ENCODE peak calls at places on chromosomes 12 and 14, in nine cellular contexts. One of them, this sample, is unnamed.

GRCh38 chr14:28867571-28867970 is 101.0 kb downstream of the FOXG1 start:
- DNase-seq in GM12892: no peak
- DNase-seq in astrocyte: peak
- DNase-seq in anterior cingulate cortex: no peak
- DNase-seq in activated CD4-positive, CD25-positive, alpha-beta regulatory T cell: no peak
- DNase-seq in hypothalamus: no peak
- DNase-seq in HuH-7.5: no peak
- DNase-seq in T follicular helper cell: no peak
- DNase-seq in GOT3: no peak
- DNase-seq in this sample: no peak

GRCh38 chr12:101891462-101891971 is 14.1 kb downstream of the DRAM1 start:
- DNase-seq in activated CD4-positive, CD25-positive, alpha-beta regulatory T cell: no peak
- DNase-seq in HuH-7.5: peak
- DNase-seq in anterior cingulate cortex: no peak
- DNase-seq in GOT3: no peak
- DNase-seq in T follicular helper cell: no peak
- DNase-seq in hypothalamus: no peak
- DNase-seq in GM12892: no peak
- DNase-seq in astrocyte: peak
- DNase-seq in this sample: no peak

GRCh38 chr14:93999573-93999972 is 2.5 kb downstream of the CCDC197 start:
- DNase-seq in hypothalamus: no peak
- DNase-seq in anterior cingulate cortex: no peak
- DNase-seq in astrocyte: no peak
- DNase-seq in activated CD4-positive, CD25-positive, alpha-beta regulatory T cell: no peak
- DNase-seq in GOT3: no peak
- DNase-seq in T follicular helper cell: no peak
- DNase-seq in GM12892: no peak
- DNase-seq in HuH-7.5: no peak
- DNase-seq in this sample: no peak

GRCh38 chr12:96489392-96490056 is at the start of gene CFAP54:
- DNase-seq in HuH-7.5: peak
- DNase-seq in T follicular helper cell: peak
- DNase-seq in hypothalamus: peak
- DNase-seq in anterior cingulate cortex: peak
- DNase-seq in astrocyte: peak
- DNase-seq in GM12892: peak
- DNase-seq in GOT3: peak
- DNase-seq in activated CD4-positive, CD25-positive, alpha-beta regulatory T cell: peak
- DNase-seq in this sample: peak

GRCh38 chr12:69064734-69065413 is 131.9 kb upstream of the CPM start:
- DNase-seq in activated CD4-positive, CD25-positive, alpha-beta regulatory T cell: no peak
- DNase-seq in anterior cingulate cortex: no peak
- DNase-seq in GM12892: no peak
- DNase-seq in T follicular helper cell: no peak
- DNase-seq in hypothalamus: no peak
- DNase-seq in astrocyte: no peak
- DNase-seq in GOT3: no peak
- DNase-seq in HuH-7.5: no peak
- DNase-seq in this sample: no peak

GRCh38 chr14:61524211-61524806 is 171.0 kb upstream of the HIF1A start:
- DNase-seq in activated CD4-positive, CD25-positive, alpha-beta regulatory T cell: no peak
- DNase-seq in GOT3: no peak
- DNase-seq in hypothalamus: no peak
- DNase-seq in HuH-7.5: no peak
- DNase-seq in GM12892: no peak
- DNase-seq in astrocyte: peak
- DNase-seq in anterior cingulate cortex: no peak
- DNase-seq in T follicular helper cell: no peak
- DNase-seq in this sample: no peak

GRCh38 chr14:36975834-36976233 is 196.6 kb downstream of the SLC25A21 start:
- DNase-seq in anterior cingulate cortex: no peak
- DNase-seq in T follicular helper cell: no peak
- DNase-seq in hypothalamus: no peak
- DNase-seq in GOT3: no peak
- DNase-seq in GM12892: no peak
- DNase-seq in astrocyte: no peak
- DNase-seq in activated CD4-positive, CD25-positive, alpha-beta regulatory T cell: no peak
- DNase-seq in HuH-7.5: no peak
- DNase-seq in this sample: no peak

GRCh38 chr12:15982471-15982870 is 71.3 kb downstream of the DERA start:
- DNase-seq in HuH-7.5: no peak
- DNase-seq in activated CD4-positive, CD25-positive, alpha-beta regulatory T cell: no peak
- DNase-seq in GM12892: no peak
- DNase-seq in anterior cingulate cortex: no peak
- DNase-seq in T follicular helper cell: no peak
- DNase-seq in GOT3: no peak
- DNase-seq in astrocyte: peak
- DNase-seq in hypothalamus: no peak
- DNase-seq in this sample: no peak

GRCh38 chr12:103273645-103274044 is 222.1 kb downstream of the C12orf42 start:
- DNase-seq in astrocyte: no peak
- DNase-seq in T follicular helper cell: no peak
- DNase-seq in HuH-7.5: no peak
- DNase-seq in hypothalamus: no peak
- DNase-seq in GM12892: no peak
- DNase-seq in GOT3: no peak
- DNase-seq in activated CD4-positive, CD25-positive, alpha-beta regulatory T cell: no peak
- DNase-seq in anterior cingulate cortex: no peak
- DNase-seq in this sample: no peak

GRCh38 chr14:64663174-64663573 is 41.0 kb upstream of the PLEKHG3 start:
- DNase-seq in astrocyte: peak
- DNase-seq in anterior cingulate cortex: no peak
- DNase-seq in GM12892: no peak
- DNase-seq in hypothalamus: no peak
- DNase-seq in GOT3: no peak
- DNase-seq in T follicular helper cell: no peak
- DNase-seq in activated CD4-positive, CD25-positive, alpha-beta regulatory T cell: no peak
- DNase-seq in HuH-7.5: no peak
- DNase-seq in this sample: no peak

GRCh38 chr14:88590173-88590572 is 27.3 kb downstream of the ZC3H14 start:
- DNase-seq in anterior cingulate cortex: no peak
- DNase-seq in astrocyte: no peak
- DNase-seq in hypothalamus: no peak
- DNase-seq in T follicular helper cell: no peak
- DNase-seq in GOT3: no peak
- DNase-seq in HuH-7.5: no peak
- DNase-seq in GM12892: no peak
- DNase-seq in activated CD4-positive, CD25-positive, alpha-beta regulatory T cell: no peak
- DNase-seq in this sample: no peak

GRCh38 chr12:115354007-115354452 is 670.1 kb upstream of the TBX3 start:
- DNase-seq in activated CD4-positive, CD25-positive, alpha-beta regulatory T cell: no peak
- DNase-seq in GOT3: peak
- DNase-seq in GM12892: no peak
- DNase-seq in hypothalamus: no peak
- DNase-seq in HuH-7.5: no peak
- DNase-seq in astrocyte: peak
- DNase-seq in anterior cingulate cortex: no peak
- DNase-seq in T follicular helper cell: no peak
- DNase-seq in this sample: no peak

GRCh38 chr12:48907243-48907642 is 18.0 kb downstream of the FKBP11 start:
- DNase-seq in GM12892: no peak
- DNase-seq in HuH-7.5: no peak
- DNase-seq in astrocyte: no peak
- DNase-seq in anterior cingulate cortex: no peak
- DNase-seq in hypothalamus: no peak
- DNase-seq in activated CD4-positive, CD25-positive, alpha-beta regulatory T cell: no peak
- DNase-seq in GOT3: no peak
- DNase-seq in T follicular helper cell: no peak
- DNase-seq in this sample: no peak

GRCh38 chr14:61462566-61463195 is 141.3 kb downstream of the PRKCH start:
- DNase-seq in GM12892: no peak
- DNase-seq in HuH-7.5: no peak
- DNase-seq in activated CD4-positive, CD25-positive, alpha-beta regulatory T cell: no peak
- DNase-seq in T follicular helper cell: no peak
- DNase-seq in GOT3: no peak
- DNase-seq in anterior cingulate cortex: no peak
- DNase-seq in hypothalamus: no peak
- DNase-seq in astrocyte: peak
- DNase-seq in this sample: no peak

GRCh38 chr14:70808023-70808401 is 1.3 kb downstream of the MAP3K9 start:
- DNase-seq in HuH-7.5: peak
- DNase-seq in astrocyte: no peak
- DNase-seq in activated CD4-positive, CD25-positive, alpha-beta regulatory T cell: peak
- DNase-seq in T follicular helper cell: peak
- DNase-seq in GM12892: peak
- DNase-seq in anterior cingulate cortex: no peak
- DNase-seq in GOT3: no peak
- DNase-seq in hypothalamus: no peak
- DNase-seq in this sample: no peak

GRCh38 chr12:93785262-93786010 is 108.3 kb downstream of the CRADD start:
- DNase-seq in GOT3: no peak
- DNase-seq in activated CD4-positive, CD25-positive, alpha-beta regulatory T cell: no peak
- DNase-seq in astrocyte: peak
- DNase-seq in hypothalamus: no peak
- DNase-seq in GM12892: no peak
- DNase-seq in HuH-7.5: no peak
- DNase-seq in anterior cingulate cortex: no peak
- DNase-seq in T follicular helper cell: no peak
- DNase-seq in this sample: no peak

GRCh38 chr12:78167510-78167909 is 336.8 kb downstream of the NAV3 start:
- DNase-seq in GOT3: no peak
- DNase-seq in T follicular helper cell: no peak
- DNase-seq in HuH-7.5: no peak
- DNase-seq in hypothalamus: no peak
- DNase-seq in astrocyte: no peak
- DNase-seq in activated CD4-positive, CD25-positive, alpha-beta regulatory T cell: no peak
- DNase-seq in GM12892: no peak
- DNase-seq in anterior cingulate cortex: no peak
- DNase-seq in this sample: no peak

GRCh38 chr12:106345739-106346138 is 11.8 kb upstream of the POLR3B start:
- DNase-seq in anterior cingulate cortex: no peak
- DNase-seq in astrocyte: peak
- DNase-seq in T follicular helper cell: no peak
- DNase-seq in GOT3: no peak
- DNase-seq in hypothalamus: no peak
- DNase-seq in activated CD4-positive, CD25-positive, alpha-beta regulatory T cell: no peak
- DNase-seq in GM12892: no peak
- DNase-seq in HuH-7.5: peak
- DNase-seq in this sample: no peak

GRCh38 chr14:37585101-37585479 is 10.0 kb downstream of the FOXA1 start:
- DNase-seq in T follicular helper cell: no peak
- DNase-seq in astrocyte: no peak
- DNase-seq in HuH-7.5: no peak
- DNase-seq in GOT3: no peak
- DNase-seq in activated CD4-positive, CD25-positive, alpha-beta regulatory T cell: no peak
- DNase-seq in hypothalamus: no peak
- DNase-seq in GM12892: no peak
- DNase-seq in anterior cingulate cortex: no peak
- DNase-seq in this sample: no peak

GRCh38 chr14:105485720-105486332 is 860 bp upstream of the CRIP1 start:
- DNase-seq in GOT3: no peak
- DNase-seq in HuH-7.5: peak
- DNase-seq in anterior cingulate cortex: no peak
- DNase-seq in GM12892: no peak
- DNase-seq in activated CD4-positive, CD25-positive, alpha-beta regulatory T cell: peak
- DNase-seq in hypothalamus: no peak
- DNase-seq in T follicular helper cell: no peak
- DNase-seq in astrocyte: no peak
- DNase-seq in this sample: peak

GRCh38 chr12:71849109-71849851 is 9.7 kb downstream of the TBC1D15 start:
- DNase-seq in GM12892: no peak
- DNase-seq in GOT3: no peak
- DNase-seq in anterior cingulate cortex: no peak
- DNase-seq in HuH-7.5: no peak
- DNase-seq in hypothalamus: no peak
- DNase-seq in astrocyte: no peak
- DNase-seq in T follicular helper cell: no peak
- DNase-seq in activated CD4-positive, CD25-positive, alpha-beta regulatory T cell: no peak
- DNase-seq in this sample: no peak

GRCh38 chr14:78153069-78153351 is 17.2 kb upstream of the NRXN3 start:
- DNase-seq in activated CD4-positive, CD25-positive, alpha-beta regulatory T cell: no peak
- DNase-seq in astrocyte: peak
- DNase-seq in T follicular helper cell: no peak
- DNase-seq in GM12892: no peak
- DNase-seq in HuH-7.5: no peak
- DNase-seq in GOT3: no peak
- DNase-seq in anterior cingulate cortex: no peak
- DNase-seq in hypothalamus: no peak
- DNase-seq in this sample: no peak

GRCh38 chr14:95545769-95546168 is 10.9 kb downstream of the GLRX5 start:
- DNase-seq in HuH-7.5: no peak
- DNase-seq in anterior cingulate cortex: no peak
- DNase-seq in hypothalamus: no peak
- DNase-seq in GM12892: no peak
- DNase-seq in T follicular helper cell: no peak
- DNase-seq in GOT3: no peak
- DNase-seq in astrocyte: peak
- DNase-seq in activated CD4-positive, CD25-positive, alpha-beta regulatory T cell: no peak
- DNase-seq in this sample: no peak

GRCh38 chr14:67418368-67419174 is 6.6 kb upstream of the PLEK2 start:
- DNase-seq in HuH-7.5: no peak
- DNase-seq in hypothalamus: no peak
- DNase-seq in astrocyte: no peak
- DNase-seq in GM12892: no peak
- DNase-seq in activated CD4-positive, CD25-positive, alpha-beta regulatory T cell: no peak
- DNase-seq in T follicular helper cell: no peak
- DNase-seq in GOT3: no peak
- DNase-seq in anterior cingulate cortex: no peak
- DNase-seq in this sample: no peak

GRCh38 chr14:104187931-104188726 is 49.7 kb downstream of the KIF26A start:
- DNase-seq in astrocyte: no peak
- DNase-seq in hypothalamus: no peak
- DNase-seq in HuH-7.5: no peak
- DNase-seq in anterior cingulate cortex: no peak
- DNase-seq in T follicular helper cell: no peak
- DNase-seq in activated CD4-positive, CD25-positive, alpha-beta regulatory T cell: no peak
- DNase-seq in GM12892: peak
- DNase-seq in GOT3: no peak
- DNase-seq in this sample: no peak

GRCh38 chr12:53719649-53720048 is 7.6 kb downstream of the CALCOCO1 start:
- DNase-seq in GOT3: no peak
- DNase-seq in activated CD4-positive, CD25-positive, alpha-beta regulatory T cell: no peak
- DNase-seq in T follicular helper cell: no peak
- DNase-seq in HuH-7.5: no peak
- DNase-seq in anterior cingulate cortex: no peak
- DNase-seq in astrocyte: no peak
- DNase-seq in GM12892: no peak
- DNase-seq in hypothalamus: no peak
- DNase-seq in this sample: no peak

GRCh38 chr12:1384910-1385309 is 209.5 kb downstream of the FBXL14 start:
- DNase-seq in hypothalamus: no peak
- DNase-seq in GOT3: no peak
- DNase-seq in HuH-7.5: no peak
- DNase-seq in astrocyte: no peak
- DNase-seq in activated CD4-positive, CD25-positive, alpha-beta regulatory T cell: no peak
- DNase-seq in T follicular helper cell: no peak
- DNase-seq in GM12892: no peak
- DNase-seq in anterior cingulate cortex: no peak
- DNase-seq in this sample: no peak

GRCh38 chr14:99725774-99726537 is 41.9 kb downstream of the CYP46A1 start:
- DNase-seq in GM12892: no peak
- DNase-seq in activated CD4-positive, CD25-positive, alpha-beta regulatory T cell: no peak
- DNase-seq in T follicular helper cell: no peak
- DNase-seq in hypothalamus: no peak
- DNase-seq in HuH-7.5: no peak
- DNase-seq in astrocyte: no peak
- DNase-seq in GOT3: no peak
- DNase-seq in anterior cingulate cortex: no peak
- DNase-seq in this sample: no peak

GRCh38 chr12:52259850-52260249 is 14.6 kb upstream of the KRT86 start:
- DNase-seq in GM12892: no peak
- DNase-seq in hypothalamus: no peak
- DNase-seq in activated CD4-positive, CD25-positive, alpha-beta regulatory T cell: no peak
- DNase-seq in HuH-7.5: no peak
- DNase-seq in GOT3: no peak
- DNase-seq in astrocyte: no peak
- DNase-seq in anterior cingulate cortex: no peak
- DNase-seq in T follicular helper cell: no peak
- DNase-seq in this sample: no peak

GRCh38 chr14:54815016-54815415 is 87.6 kb downstream of the GCH1 start:
- DNase-seq in hypothalamus: no peak
- DNase-seq in T follicular helper cell: no peak
- DNase-seq in anterior cingulate cortex: no peak
- DNase-seq in astrocyte: peak
- DNase-seq in HuH-7.5: no peak
- DNase-seq in GM12892: no peak
- DNase-seq in activated CD4-positive, CD25-positive, alpha-beta regulatory T cell: no peak
- DNase-seq in GOT3: no peak
- DNase-seq in this sample: no peak

GRCh38 chr12:61757831-61758505 is 502.2 kb upstream of the USP15 start:
- DNase-seq in HuH-7.5: no peak
- DNase-seq in GM12892: no peak
- DNase-seq in T follicular helper cell: no peak
- DNase-seq in hypothalamus: no peak
- DNase-seq in anterior cingulate cortex: no peak
- DNase-seq in GOT3: no peak
- DNase-seq in astrocyte: no peak
- DNase-seq in activated CD4-positive, CD25-positive, alpha-beta regulatory T cell: no peak
- DNase-seq in this sample: no peak

This sample was measured in central memory CD8-positive, alpha-beta T cell.